ENCODE peak calls at places on chromosome 2, in five cellular contexts. F is AG04450, N is HuH-7, B is fibroblast of the aortic adventitia, E is C1 segment of cervical spinal cord. Q is an unnamed sample.

GRCh38 chr2:196277002-196277401 is 105.6 kb upstream of the STK17B start:
- DNase-seq in F (no peak), N (no peak), B (peak; percentile 72), E (no peak), Q (peak; percentile 71)

GRCh38 chr2:213036836-213037235 is 114.6 kb downstream of the IKZF2 start:
- DNase-seq in F (peak; percentile 18), N (no peak), B (peak; percentile 9), E (no peak), Q (peak; percentile 75)

GRCh38 chr2:175363719-175364118 is 182.2 kb upstream of the ATP5MC3 start:
- DNase-seq in F (no peak), N (no peak), B (no peak), E (no peak), Q (no peak)

GRCh38 chr2:130380096-130380934 is 24.5 kb downstream of the PTPN18 start:
- DNase-seq in F (no peak), N (no peak), B (no peak), E (no peak), Q (no peak)

GRCh38 chr2:105114551-105114950 is 76.7 kb downstream of the MRPS9 start:
- DNase-seq in F (peak; percentile 48), N (peak; percentile 86), B (peak; percentile 79), E (no peak), Q (peak; percentile 75)

GRCh38 chr2:68282814-68283812 is 30.8 kb upstream of the PPP3R1 start:
- DNase-seq in F (no peak), N (peak; percentile 56), B (peak; percentile 53), E (no peak), Q (peak; percentile 60)

GRCh38 chr2:66573866-66574265 is 138.9 kb downstream of the MEIS1 start:
- DNase-seq in F (no peak), N (no peak), B (peak; percentile 28), E (no peak), Q (peak; percentile 24)

GRCh38 chr2:96887419-96888081 is 17.7 kb upstream of the SEMA4C start:
- DNase-seq in F (no peak), N (no peak), B (peak; percentile 47), E (no peak), Q (no peak)

GRCh38 chr2:9797681-9798556 is 45.4 kb upstream of the TAF1B start:
- DNase-seq in F (no peak), N (no peak), B (no peak), E (no peak), Q (no peak)

GRCh38 chr2:95077521-95077807 is 44.1 kb downstream of the MRPS5 start:
- DNase-seq in F (no peak), N (no peak), B (no peak), E (no peak), Q (peak; percentile 23)